ENCODE peak calls at places on chromosome 3, in nine cellular contexts. Y, M, A, C, P, L, F, R and K are unnamed samples.
A peak's percentile ranks its signal among the peaks of the same experiment; 100 is the strongest.

GRCh38 chr3:50450135-50450911 is 53.1 kb downstream of the CACNA2D2 start:
- DNase-seq in C (peak; percentile 81), M (no peak), P (peak; percentile 61), F (no peak), L (peak; percentile 87), Y (no peak), A (no peak), R (no peak), K (no peak)

GRCh38 chr3:47799733-47800132 is 3.2 kb upstream of the DHX30 start:
- DNase-seq in A (no peak), P (no peak), R (no peak), M (no peak), F (no peak), C (no peak), L (no peak), Y (peak; percentile 14), K (no peak)

GRCh38 chr3:66933233-66933632 is 64.9 kb upstream of the KBTBD8 start:
- DNase-seq in M (no peak), L (no peak), R (no peak), Y (no peak), A (no peak), F (no peak), P (no peak), C (no peak), K (no peak)

GRCh38 chr3:113035387-113035982 is 44.7 kb downstream of the GTPBP8 start:
- DNase-seq in M (peak; percentile 65), R (peak; percentile 33), L (no peak), F (peak; percentile 49), A (peak; percentile 35), C (no peak), P (no peak), Y (peak; percentile 54), K (no peak)

GRCh38 chr3:190811775-190812480 is 50.6 kb downstream of the GMNC start:
- DNase-seq in F (peak; percentile 69), R (no peak), Y (peak; percentile 73), C (no peak), P (no peak), L (no peak), A (peak; percentile 15), M (peak; percentile 72), K (peak; percentile 2)

GRCh38 chr3:10047876-10048275 is 21.6 kb downstream of the FANCD2 start:
- DNase-seq in M (no peak), A (no peak), F (no peak), R (no peak), L (no peak), Y (no peak), C (no peak), P (no peak), K (no peak)

GRCh38 chr3:143480306-143480852 is 360.8 kb downstream of the CHST2 start:
- DNase-seq in M (peak; percentile 42), Y (no peak), C (no peak), L (no peak), F (no peak), P (no peak), A (no peak), R (no peak), K (no peak)

GRCh38 chr3:98954242-98954641 is 52.7 kb upstream of the DCBLD2 start:
- DNase-seq in F (no peak), A (no peak), L (no peak), R (no peak), Y (no peak), C (no peak), P (no peak), M (no peak), K (no peak)

GRCh38 chr3:121698914-121699313 is 38.2 kb upstream of the HCLS1 start:
- DNase-seq in F (no peak), Y (no peak), P (no peak), M (no peak), C (no peak), L (no peak), A (no peak), R (no peak), K (no peak)

GRCh38 chr3:107227091-107227490 is 150.1 kb upstream of the CCDC54 start:
- DNase-seq in Y (no peak), M (no peak), C (no peak), F (no peak), R (no peak), P (no peak), A (no peak), L (no peak), K (no peak)

GRCh38 chr3:164365242-164365641 is 713.1 kb downstream of the SI start:
- DNase-seq in F (no peak), M (no peak), Y (no peak), C (no peak), P (no peak), A (no peak), R (no peak), L (no peak), K (no peak)

GRCh38 chr3:71694358-71694999 is 30.7 kb downstream of the EIF4E3 start:
- DNase-seq in L (no peak), A (no peak), P (no peak), C (no peak), Y (no peak), R (no peak), M (peak; percentile 2), F (no peak), K (no peak)

GRCh38 chr3:152417181-152417580 is 148.5 kb downstream of the MBNL1 start:
- DNase-seq in C (no peak), M (no peak), F (no peak), P (no peak), Y (no peak), R (no peak), A (no peak), L (no peak), K (no peak)

GRCh38 chr3:116946376-116946775 is 236.8 kb downstream of the TUSC7 start:
- DNase-seq in M (no peak), F (no peak), R (no peak), L (no peak), A (no peak), P (no peak), C (no peak), Y (no peak), K (no peak)

GRCh38 chr3:150407818-150408231 is 273 bp upstream of the TSC22D2 start:
- DNase-seq in F (no peak), C (no peak), M (no peak), R (peak; percentile 55), A (no peak), Y (no peak), L (no peak), P (no peak), K (no peak)

GRCh38 chr3:38084969-38085942 is 46.2 kb downstream of the DLEC1 start:
- DNase-seq in C (no peak), Y (no peak), R (no peak), F (no peak), L (peak; percentile 33), A (no peak), P (no peak), M (peak; percentile 17), K (no peak)

GRCh38 chr3:60574046-60574769 is 677.0 kb downstream of the FHIT start:
- DNase-seq in M (no peak), C (no peak), F (no peak), A (no peak), R (no peak), L (no peak), Y (peak; percentile 15), P (no peak), K (no peak)

GRCh38 chr3:43872301-43872700 is 181.6 kb downstream of the ABHD5 start:
- DNase-seq in F (no peak), M (no peak), C (no peak), P (no peak), L (no peak), A (no peak), R (no peak), Y (no peak), K (peak; percentile 79)

GRCh38 chr3:10531031-10531430 is 25.6 kb upstream of the ATP2B2 start:
- DNase-seq in F (no peak), A (no peak), C (peak; percentile 11), P (no peak), M (no peak), Y (no peak), R (no peak), L (no peak), K (no peak)

GRCh38 chr3:185585523-185585861 is 603 bp upstream of the SENP2 start:
- DNase-seq in C (no peak), F (no peak), L (no peak), Y (no peak), A (no peak), M (no peak), R (peak; percentile 39), P (no peak), K (no peak)

GRCh38 chr3:71035314-71035713 is 548.2 kb downstream of the FOXP1 start:
- DNase-seq in F (no peak), R (no peak), P (no peak), Y (no peak), L (no peak), A (no peak), C (no peak), M (no peak), K (no peak)

GRCh38 chr3:122091602-122092006 is 36.4 kb downstream of the CD86 start:
- DNase-seq in R (no peak), M (no peak), C (no peak), P (no peak), L (no peak), F (peak; percentile 81), A (no peak), Y (no peak), K (no peak)

GRCh38 chr3:51974963-51975856 is at the start of gene ABHD14A:
- DNase-seq in F (peak; percentile 72), A (peak; percentile 79), L (peak; percentile 90), C (peak; percentile 89), Y (peak; percentile 68), P (peak; percentile 70), M (peak; percentile 69), R (peak; percentile 63), K (peak; percentile 50)

GRCh38 chr3:44893097-44893496 is 18.7 kb downstream of the TGM4 start:
- DNase-seq in Y (no peak), C (no peak), P (no peak), F (no peak), L (no peak), A (no peak), M (no peak), R (no peak), K (no peak)

GRCh38 chr3:155334897-155335883 is 41.7 kb upstream of the STRIT1 start:
- DNase-seq in C (no peak), F (peak; percentile 26), M (no peak), L (no peak), A (no peak), P (no peak), R (no peak), Y (no peak), K (no peak)

GRCh38 chr3:45807645-45808540 is 11.6 kb upstream of the SLC6A20 start:
- DNase-seq in A (no peak), M (no peak), Y (no peak), R (peak; percentile 49), L (no peak), F (no peak), P (no peak), C (no peak), K (no peak)

GRCh38 chr3:127204841-127205582 is 12.1 kb downstream of the PRR23E start:
- DNase-seq in C (peak; percentile 38), A (no peak), P (no peak), R (no peak), Y (no peak), M (no peak), L (no peak), F (no peak), K (no peak)

GRCh38 chr3:12454076-12454807 is 30.0 kb upstream of the TSEN2 start:
- DNase-seq in F (no peak), C (no peak), R (no peak), P (no peak), L (no peak), Y (no peak), M (no peak), A (no peak), K (peak; percentile 52)